ENCODE peak calls at places on chromosomes 3 and 15, in four cellular contexts. E is H4, X is PC-3, B is NCI-H774. N is an unnamed sample.

GRCh38 chr3:45528429-45528828 is 66.1 kb upstream of the LIMD1 start:
- DNase-seq in X (peak; percentile 45), E (no peak), B (no peak), N (no peak)

GRCh38 chr15:100763764-100764750 is 115.6 kb upstream of the ALDH1A3 start:
- DNase-seq in X (no peak), E (no peak), B (no peak), N (no peak)

GRCh38 chr3:194255252-194256039 is 95.7 kb downstream of the CPN2 start:
- DNase-seq in B (no peak), E (peak; percentile 60), X (no peak), N (no peak)

GRCh38 chr3:144816366-144816765 is 844.7 kb downstream of the DIPK2A start:
- DNase-seq in B (peak; percentile 55), X (peak; percentile 10), E (no peak), N (no peak)

GRCh38 chr15:33022629-33023028 is 171.9 kb downstream of the FMN1 start:
- DNase-seq in B (no peak), X (peak; percentile 81), E (peak; percentile 71), N (peak; percentile 41)

GRCh38 chr3:42080452-42080872 is 10.7 kb upstream of the TRAK1 start:
- DNase-seq in B (no peak), X (peak; percentile 95), E (peak; percentile 82), N (peak; percentile 18)

GRCh38 chr15:52728899-52729298 is 49.7 kb upstream of the ATOSA start:
- DNase-seq in B (no peak), E (peak; percentile 59), X (peak; percentile 67), N (no peak)

GRCh38 chr3:59433546-59433945 is 383.7 kb upstream of the CFAP20DC start:
- DNase-seq in X (no peak), E (no peak), B (no peak), N (no peak)

GRCh38 chr3:127787556-127787955 is 34.8 kb downstream of the MGLL start:
- DNase-seq in X (no peak), B (no peak), E (no peak), N (no peak)

GRCh38 chr3:10223676-10224639 is 24.3 kb upstream of the TATDN2 start:
- DNase-seq in B (no peak), X (no peak), E (no peak), N (no peak)

GRCh38 chr15:28098766-28099554 is at the start of gene OCA2:
- DNase-seq in E (no peak), B (peak; percentile 32), X (peak; percentile 27), N (peak; percentile 82)

GRCh38 chr3:4826237-4827100 is 152.8 kb upstream of the BHLHE40 start:
- DNase-seq in X (no peak), B (no peak), E (no peak), N (no peak)

GRCh38 chr15:29018406-29018805 is 132.6 kb downstream of the APBA2 start:
- DNase-seq in B (no peak), X (peak; percentile 65), E (no peak), N (peak; percentile 69)

GRCh38 chr3:196159952-196160804 is 51.0 kb downstream of the ZDHHC19 start:
- DNase-seq in B (peak; percentile 79), X (peak; percentile 87), E (no peak), N (peak; percentile 71)

GRCh38 chr3:117526485-117527079 is 817.0 kb downstream of the TUSC7 start:
- DNase-seq in X (peak; percentile 17), B (no peak), E (no peak), N (peak; percentile 53)

GRCh38 chr15:81829918-81830317 is 215.9 kb downstream of the MEX3B start:
- DNase-seq in X (no peak), B (no peak), E (no peak), N (no peak)

N was measured in DMS53.